ENCODE peak calls at places on chromosomes 1 and 21, in seven cellular contexts. One of them, this sample, is unnamed.

GRCh38 chr1:202968351-202968750 is 1.3 kb upstream of the CYB5R1 start:
- DNase-seq in NCI-H1417: no peak
- DNase-seq in stimulated activated CD8-positive, alpha-beta memory T cell treated with anti-CD3 and anti-CD28 coated beads, Interleukin-2, amount 100 ng/mL, for 48 hours: no peak
- DNase-seq in breast epithelium: no peak
- DNase-seq in left colon: no peak
- DNase-seq in choroid plexus epithelial cell: no peak
- DNase-seq in stimulated activated CD4-positive, alpha-beta T cell treated with anti-CD3 and anti-CD28 coated beads, Interleukin-15, amount 100 ng/mL, for 48 hours: no peak
- DNase-seq in this sample: no peak

GRCh38 chr1:183864611-183865010 is 59.7 kb downstream of the RGL1 start:
- DNase-seq in choroid plexus epithelial cell: no peak
- DNase-seq in left colon: no peak
- DNase-seq in NCI-H1417: no peak
- DNase-seq in stimulated activated CD8-positive, alpha-beta memory T cell treated with anti-CD3 and anti-CD28 coated beads, Interleukin-2, amount 100 ng/mL, for 48 hours: no peak
- DNase-seq in stimulated activated CD4-positive, alpha-beta T cell treated with anti-CD3 and anti-CD28 coated beads, Interleukin-15, amount 100 ng/mL, for 48 hours: no peak
- DNase-seq in breast epithelium: no peak
- DNase-seq in this sample: no peak

GRCh38 chr1:97691325-97691724 is 229.5 kb downstream of the DPYD start:
- DNase-seq in breast epithelium: no peak
- DNase-seq in stimulated activated CD8-positive, alpha-beta memory T cell treated with anti-CD3 and anti-CD28 coated beads, Interleukin-2, amount 100 ng/mL, for 48 hours: no peak
- DNase-seq in left colon: no peak
- DNase-seq in choroid plexus epithelial cell: no peak
- DNase-seq in NCI-H1417: no peak
- DNase-seq in stimulated activated CD4-positive, alpha-beta T cell treated with anti-CD3 and anti-CD28 coated beads, Interleukin-15, amount 100 ng/mL, for 48 hours: no peak
- DNase-seq in this sample: no peak

GRCh38 chr1:38064232-38064903 is 17.8 kb upstream of the POU3F1 start:
- DNase-seq in NCI-H1417: no peak
- DNase-seq in stimulated activated CD8-positive, alpha-beta memory T cell treated with anti-CD3 and anti-CD28 coated beads, Interleukin-2, amount 100 ng/mL, for 48 hours: no peak
- DNase-seq in left colon: no peak
- DNase-seq in choroid plexus epithelial cell: peak
- DNase-seq in breast epithelium: no peak
- DNase-seq in stimulated activated CD4-positive, alpha-beta T cell treated with anti-CD3 and anti-CD28 coated beads, Interleukin-15, amount 100 ng/mL, for 48 hours: no peak
- DNase-seq in this sample: no peak

GRCh38 chr1:244768186-244768585 is 67.3 kb upstream of the COX20 start:
- DNase-seq in stimulated activated CD4-positive, alpha-beta T cell treated with anti-CD3 and anti-CD28 coated beads, Interleukin-15, amount 100 ng/mL, for 48 hours: no peak
- DNase-seq in breast epithelium: no peak
- DNase-seq in choroid plexus epithelial cell: peak
- DNase-seq in left colon: no peak
- DNase-seq in stimulated activated CD8-positive, alpha-beta memory T cell treated with anti-CD3 and anti-CD28 coated beads, Interleukin-2, amount 100 ng/mL, for 48 hours: no peak
- DNase-seq in NCI-H1417: no peak
- DNase-seq in this sample: no peak

GRCh38 chr1:91603409-91603808 is 102.8 kb downstream of the CDC7 start:
- DNase-seq in NCI-H1417: no peak
- DNase-seq in left colon: no peak
- DNase-seq in stimulated activated CD4-positive, alpha-beta T cell treated with anti-CD3 and anti-CD28 coated beads, Interleukin-15, amount 100 ng/mL, for 48 hours: peak
- DNase-seq in stimulated activated CD8-positive, alpha-beta memory T cell treated with anti-CD3 and anti-CD28 coated beads, Interleukin-2, amount 100 ng/mL, for 48 hours: peak
- DNase-seq in choroid plexus epithelial cell: no peak
- DNase-seq in breast epithelium: no peak
- DNase-seq in this sample: no peak

GRCh38 chr1:33255347-33256311 is 663 bp upstream of the ZNF362 start:
- DNase-seq in left colon: peak
- DNase-seq in stimulated activated CD8-positive, alpha-beta memory T cell treated with anti-CD3 and anti-CD28 coated beads, Interleukin-2, amount 100 ng/mL, for 48 hours: peak
- DNase-seq in NCI-H1417: peak
- DNase-seq in choroid plexus epithelial cell: peak
- DNase-seq in breast epithelium: peak
- DNase-seq in stimulated activated CD4-positive, alpha-beta T cell treated with anti-CD3 and anti-CD28 coated beads, Interleukin-15, amount 100 ng/mL, for 48 hours: peak
- DNase-seq in this sample: peak

GRCh38 chr1:78045850-78046778 is at the start of gene GIPC2:
- DNase-seq in left colon: peak
- DNase-seq in choroid plexus epithelial cell: peak
- DNase-seq in NCI-H1417: no peak
- DNase-seq in stimulated activated CD8-positive, alpha-beta memory T cell treated with anti-CD3 and anti-CD28 coated beads, Interleukin-2, amount 100 ng/mL, for 48 hours: no peak
- DNase-seq in breast epithelium: no peak
- DNase-seq in stimulated activated CD4-positive, alpha-beta T cell treated with anti-CD3 and anti-CD28 coated beads, Interleukin-15, amount 100 ng/mL, for 48 hours: peak
- DNase-seq in this sample: no peak

GRCh38 chr21:25967566-25968438 is 202.8 kb downstream of the APP start:
- DNase-seq in stimulated activated CD8-positive, alpha-beta memory T cell treated with anti-CD3 and anti-CD28 coated beads, Interleukin-2, amount 100 ng/mL, for 48 hours: no peak
- DNase-seq in left colon: no peak
- DNase-seq in NCI-H1417: no peak
- DNase-seq in choroid plexus epithelial cell: peak
- DNase-seq in stimulated activated CD4-positive, alpha-beta T cell treated with anti-CD3 and anti-CD28 coated beads, Interleukin-15, amount 100 ng/mL, for 48 hours: no peak
- DNase-seq in breast epithelium: no peak
- DNase-seq in this sample: no peak

GRCh38 chr1:39676951-39677350 is 5.0 kb upstream of the NT5C1A start:
- DNase-seq in breast epithelium: no peak
- DNase-seq in stimulated activated CD8-positive, alpha-beta memory T cell treated with anti-CD3 and anti-CD28 coated beads, Interleukin-2, amount 100 ng/mL, for 48 hours: no peak
- DNase-seq in NCI-H1417: no peak
- DNase-seq in stimulated activated CD4-positive, alpha-beta T cell treated with anti-CD3 and anti-CD28 coated beads, Interleukin-15, amount 100 ng/mL, for 48 hours: no peak
- DNase-seq in choroid plexus epithelial cell: no peak
- DNase-seq in left colon: no peak
- DNase-seq in this sample: no peak

GRCh38 chr1:54114001-54114400 is 38.8 kb downstream of the CDCP2 start:
- DNase-seq in NCI-H1417: no peak
- DNase-seq in breast epithelium: no peak
- DNase-seq in left colon: no peak
- DNase-seq in choroid plexus epithelial cell: no peak
- DNase-seq in stimulated activated CD4-positive, alpha-beta T cell treated with anti-CD3 and anti-CD28 coated beads, Interleukin-15, amount 100 ng/mL, for 48 hours: no peak
- DNase-seq in stimulated activated CD8-positive, alpha-beta memory T cell treated with anti-CD3 and anti-CD28 coated beads, Interleukin-2, amount 100 ng/mL, for 48 hours: no peak
- DNase-seq in this sample: peak